ENCODE peak calls at places on chromosomes 11 and 22, in nine cellular contexts. One of them, this sample, is unnamed.

GRCh38 chr11:8913961-8914660 is 3.1 kb downstream of the AKIP1 start:
- DNase-seq in CD8-positive, alpha-beta T cell: peak
- DNase-seq in astrocyte of the cerebellum: no peak
- DNase-seq in coronary artery: no peak
- DNase-seq in stomach: no peak
- DNase-seq in SJSA1: no peak
- DNase-seq in adrenal gland: no peak
- DNase-seq in cardiac muscle cell: peak
- DNase-seq in MM.1S: peak
- DNase-seq in this sample: no peak

GRCh38 chr11:103798456-103798855 is 238.0 kb upstream of the DDI1 start:
- DNase-seq in CD8-positive, alpha-beta T cell: no peak
- DNase-seq in astrocyte of the cerebellum: no peak
- DNase-seq in SJSA1: no peak
- DNase-seq in adrenal gland: no peak
- DNase-seq in cardiac muscle cell: no peak
- DNase-seq in stomach: no peak
- DNase-seq in MM.1S: no peak
- DNase-seq in coronary artery: no peak
- DNase-seq in this sample: no peak

GRCh38 chr11:123122341-123122740 is 60.4 kb upstream of the HSPA8 start:
- DNase-seq in adrenal gland: peak
- DNase-seq in stomach: no peak
- DNase-seq in coronary artery: no peak
- DNase-seq in cardiac muscle cell: peak
- DNase-seq in MM.1S: no peak
- DNase-seq in SJSA1: no peak
- DNase-seq in CD8-positive, alpha-beta T cell: no peak
- DNase-seq in astrocyte of the cerebellum: no peak
- DNase-seq in this sample: peak

GRCh38 chr11:64409707-64410395 is 50.9 kb downstream of the RPS6KA4 start:
- DNase-seq in adrenal gland: no peak
- DNase-seq in astrocyte of the cerebellum: no peak
- DNase-seq in cardiac muscle cell: peak
- DNase-seq in CD8-positive, alpha-beta T cell: no peak
- DNase-seq in coronary artery: no peak
- DNase-seq in MM.1S: no peak
- DNase-seq in stomach: no peak
- DNase-seq in SJSA1: no peak
- DNase-seq in this sample: no peak

GRCh38 chr11:2206291-2206690 is 34.7 kb upstream of the TH start:
- DNase-seq in astrocyte of the cerebellum: no peak
- DNase-seq in CD8-positive, alpha-beta T cell: no peak
- DNase-seq in cardiac muscle cell: no peak
- DNase-seq in MM.1S: no peak
- DNase-seq in adrenal gland: no peak
- DNase-seq in stomach: peak
- DNase-seq in coronary artery: peak
- DNase-seq in SJSA1: peak
- DNase-seq in this sample: no peak

GRCh38 chr11:126133902-126134301 is 71.2 kb upstream of the CDON start:
- DNase-seq in astrocyte of the cerebellum: no peak
- DNase-seq in CD8-positive, alpha-beta T cell: no peak
- DNase-seq in stomach: no peak
- DNase-seq in cardiac muscle cell: no peak
- DNase-seq in MM.1S: no peak
- DNase-seq in coronary artery: no peak
- DNase-seq in SJSA1: no peak
- DNase-seq in adrenal gland: no peak
- DNase-seq in this sample: no peak

GRCh38 chr11:26028294-26028954 is 303.5 kb upstream of the ANO3 start:
- DNase-seq in CD8-positive, alpha-beta T cell: no peak
- DNase-seq in adrenal gland: no peak
- DNase-seq in coronary artery: no peak
- DNase-seq in SJSA1: no peak
- DNase-seq in astrocyte of the cerebellum: no peak
- DNase-seq in cardiac muscle cell: no peak
- DNase-seq in stomach: no peak
- DNase-seq in MM.1S: no peak
- DNase-seq in this sample: no peak

GRCh38 chr11:114132944-114133394 is 73.5 kb downstream of the ZBTB16 start:
- DNase-seq in cardiac muscle cell: peak
- DNase-seq in adrenal gland: peak
- DNase-seq in coronary artery: no peak
- DNase-seq in astrocyte of the cerebellum: peak
- DNase-seq in CD8-positive, alpha-beta T cell: no peak
- DNase-seq in stomach: no peak
- DNase-seq in SJSA1: no peak
- DNase-seq in MM.1S: no peak
- DNase-seq in this sample: peak

GRCh38 chr11:123308077-123308476 is 113.0 kb upstream of the CLMP start:
- DNase-seq in coronary artery: no peak
- DNase-seq in stomach: no peak
- DNase-seq in MM.1S: peak
- DNase-seq in CD8-positive, alpha-beta T cell: no peak
- DNase-seq in adrenal gland: no peak
- DNase-seq in cardiac muscle cell: peak
- DNase-seq in astrocyte of the cerebellum: peak
- DNase-seq in SJSA1: no peak
- DNase-seq in this sample: no peak

GRCh38 chr22:35842954-35843353 is 125.3 kb downstream of the APOL5 start:
- DNase-seq in stomach: no peak
- DNase-seq in astrocyte of the cerebellum: no peak
- DNase-seq in SJSA1: peak
- DNase-seq in cardiac muscle cell: peak
- DNase-seq in MM.1S: peak
- DNase-seq in adrenal gland: peak
- DNase-seq in CD8-positive, alpha-beta T cell: no peak
- DNase-seq in coronary artery: no peak
- DNase-seq in this sample: peak

GRCh38 chr22:45828836-45829235 is 148.1 kb downstream of the WNT7B start:
- DNase-seq in stomach: no peak
- DNase-seq in MM.1S: no peak
- DNase-seq in astrocyte of the cerebellum: no peak
- DNase-seq in CD8-positive, alpha-beta T cell: no peak
- DNase-seq in adrenal gland: no peak
- DNase-seq in SJSA1: no peak
- DNase-seq in coronary artery: no peak
- DNase-seq in cardiac muscle cell: no peak
- DNase-seq in this sample: no peak

GRCh38 chr11:1460396-1460795 is 26.2 kb downstream of the MOB2 start:
- DNase-seq in astrocyte of the cerebellum: no peak
- DNase-seq in MM.1S: no peak
- DNase-seq in adrenal gland: peak
- DNase-seq in coronary artery: peak
- DNase-seq in cardiac muscle cell: peak
- DNase-seq in stomach: peak
- DNase-seq in CD8-positive, alpha-beta T cell: no peak
- DNase-seq in SJSA1: no peak
- DNase-seq in this sample: no peak

GRCh38 chr11:47924184-47924671 is 56.1 kb upstream of the PTPRJ start:
- DNase-seq in cardiac muscle cell: peak
- DNase-seq in CD8-positive, alpha-beta T cell: no peak
- DNase-seq in coronary artery: no peak
- DNase-seq in astrocyte of the cerebellum: no peak
- DNase-seq in stomach: peak
- DNase-seq in adrenal gland: peak
- DNase-seq in SJSA1: peak
- DNase-seq in MM.1S: no peak
- DNase-seq in this sample: peak

GRCh38 chr11:64619196-64619595 is 28.2 kb downstream of the SLC22A12 start:
- DNase-seq in astrocyte of the cerebellum: no peak
- DNase-seq in CD8-positive, alpha-beta T cell: no peak
- DNase-seq in cardiac muscle cell: no peak
- DNase-seq in stomach: no peak
- DNase-seq in SJSA1: no peak
- DNase-seq in MM.1S: no peak
- DNase-seq in coronary artery: no peak
- DNase-seq in adrenal gland: peak
- DNase-seq in this sample: no peak

GRCh38 chr22:26656896-26657851 is at the start of gene MIAT:
- DNase-seq in MM.1S: peak
- DNase-seq in SJSA1: no peak
- DNase-seq in cardiac muscle cell: peak
- DNase-seq in CD8-positive, alpha-beta T cell: peak
- DNase-seq in stomach: peak
- DNase-seq in adrenal gland: no peak
- DNase-seq in coronary artery: no peak
- DNase-seq in astrocyte of the cerebellum: no peak
- DNase-seq in this sample: no peak
- H3K4me3 ChIP-seq in MM.1S: peak
- H3K4me3 ChIP-seq in SJSA1: no peak
- H3K4me3 ChIP-seq in cardiac muscle cell: peak
- H3K4me3 ChIP-seq in CD8-positive, alpha-beta T cell: peak
- H3K4me3 ChIP-seq in stomach: peak
- H3K4me3 ChIP-seq in adrenal gland: no peak
- H3K4me3 ChIP-seq in coronary artery: peak
- H3K4me3 ChIP-seq in astrocyte of the cerebellum: peak
- H3K4me3 ChIP-seq in this sample: no peak

DNA sequence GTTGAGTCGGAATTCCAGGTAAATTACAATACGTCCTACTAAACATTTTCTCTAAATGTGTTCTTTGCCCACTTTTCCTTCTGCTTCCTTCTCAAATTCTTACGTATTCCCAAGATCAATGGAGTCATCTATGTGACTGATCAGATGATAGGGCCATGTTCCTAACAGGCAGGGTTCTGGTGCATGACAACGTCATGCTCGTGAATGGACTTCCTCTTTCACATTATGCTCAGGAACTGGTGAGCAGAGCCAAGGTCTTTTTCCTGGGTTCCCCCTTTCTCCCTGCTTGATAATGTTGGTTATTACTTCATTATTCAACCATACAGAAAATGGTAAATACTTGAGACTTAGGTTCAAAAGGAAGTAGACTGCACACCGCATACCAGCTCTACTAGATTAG is 789.4 kb downstream of the OPCML start:
- DNase-seq in SJSA1: no peak
- DNase-seq in adrenal gland: no peak
- DNase-seq in stomach: no peak
- DNase-seq in CD8-positive, alpha-beta T cell: no peak
- DNase-seq in MM.1S: no peak
- DNase-seq in astrocyte of the cerebellum: no peak
- DNase-seq in coronary artery: no peak
- DNase-seq in cardiac muscle cell: no peak
- DNase-seq in this sample: no peak
- H3K4me3 ChIP-seq in SJSA1: no peak
- H3K4me3 ChIP-seq in adrenal gland: no peak
- H3K4me3 ChIP-seq in stomach: no peak
- H3K4me3 ChIP-seq in CD8-positive, alpha-beta T cell: no peak
- H3K4me3 ChIP-seq in MM.1S: no peak
- H3K4me3 ChIP-seq in astrocyte of the cerebellum: no peak
- H3K4me3 ChIP-seq in coronary artery: no peak
- H3K4me3 ChIP-seq in cardiac muscle cell: no peak
- H3K4me3 ChIP-seq in this sample: no peak

GRCh38 chr22:41397143-41397811 is 15.5 kb downstream of the TEF start:
- DNase-seq in cardiac muscle cell: no peak
- DNase-seq in SJSA1: no peak
- DNase-seq in stomach: no peak
- DNase-seq in adrenal gland: no peak
- DNase-seq in astrocyte of the cerebellum: no peak
- DNase-seq in coronary artery: no peak
- DNase-seq in CD8-positive, alpha-beta T cell: no peak
- DNase-seq in MM.1S: no peak
- DNase-seq in this sample: no peak
- H3K4me3 ChIP-seq in cardiac muscle cell: no peak
- H3K4me3 ChIP-seq in SJSA1: no peak
- H3K4me3 ChIP-seq in stomach: no peak
- H3K4me3 ChIP-seq in adrenal gland: no peak
- H3K4me3 ChIP-seq in astrocyte of the cerebellum: no peak
- H3K4me3 ChIP-seq in coronary artery: no peak
- H3K4me3 ChIP-seq in CD8-positive, alpha-beta T cell: no peak
- H3K4me3 ChIP-seq in MM.1S: no peak
- H3K4me3 ChIP-seq in this sample: no peak

GRCh38 chr11:68687986-68688385 is 3.6 kb downstream of the GAL start:
- DNase-seq in stomach: no peak
- DNase-seq in astrocyte of the cerebellum: no peak
- DNase-seq in cardiac muscle cell: no peak
- DNase-seq in adrenal gland: no peak
- DNase-seq in coronary artery: no peak
- DNase-seq in CD8-positive, alpha-beta T cell: no peak
- DNase-seq in SJSA1: peak
- DNase-seq in MM.1S: no peak
- DNase-seq in this sample: no peak

GRCh38 chr11:68688881-68689280 is 4.5 kb downstream of the GAL start:
- DNase-seq in MM.1S: no peak
- DNase-seq in stomach: no peak
- DNase-seq in adrenal gland: no peak
- DNase-seq in astrocyte of the cerebellum: no peak
- DNase-seq in cardiac muscle cell: no peak
- DNase-seq in SJSA1: no peak
- DNase-seq in CD8-positive, alpha-beta T cell: no peak
- DNase-seq in coronary artery: no peak
- DNase-seq in this sample: no peak

GRCh38 chr11:68691402-68691784 is 7.0 kb downstream of the GAL start:
- DNase-seq in CD8-positive, alpha-beta T cell: no peak
- DNase-seq in adrenal gland: no peak
- DNase-seq in SJSA1: no peak
- DNase-seq in cardiac muscle cell: no peak
- DNase-seq in coronary artery: no peak
- DNase-seq in MM.1S: no peak
- DNase-seq in stomach: no peak
- DNase-seq in astrocyte of the cerebellum: no peak
- DNase-seq in this sample: no peak

GRCh38 chr11:68690671-68691401 is 6.5 kb downstream of the GAL start:
- DNase-seq in coronary artery: no peak
- DNase-seq in stomach: no peak
- DNase-seq in adrenal gland: no peak
- DNase-seq in cardiac muscle cell: no peak
- DNase-seq in CD8-positive, alpha-beta T cell: peak
- DNase-seq in MM.1S: no peak
- DNase-seq in SJSA1: no peak
- DNase-seq in astrocyte of the cerebellum: no peak
- DNase-seq in this sample: no peak

DNA sequence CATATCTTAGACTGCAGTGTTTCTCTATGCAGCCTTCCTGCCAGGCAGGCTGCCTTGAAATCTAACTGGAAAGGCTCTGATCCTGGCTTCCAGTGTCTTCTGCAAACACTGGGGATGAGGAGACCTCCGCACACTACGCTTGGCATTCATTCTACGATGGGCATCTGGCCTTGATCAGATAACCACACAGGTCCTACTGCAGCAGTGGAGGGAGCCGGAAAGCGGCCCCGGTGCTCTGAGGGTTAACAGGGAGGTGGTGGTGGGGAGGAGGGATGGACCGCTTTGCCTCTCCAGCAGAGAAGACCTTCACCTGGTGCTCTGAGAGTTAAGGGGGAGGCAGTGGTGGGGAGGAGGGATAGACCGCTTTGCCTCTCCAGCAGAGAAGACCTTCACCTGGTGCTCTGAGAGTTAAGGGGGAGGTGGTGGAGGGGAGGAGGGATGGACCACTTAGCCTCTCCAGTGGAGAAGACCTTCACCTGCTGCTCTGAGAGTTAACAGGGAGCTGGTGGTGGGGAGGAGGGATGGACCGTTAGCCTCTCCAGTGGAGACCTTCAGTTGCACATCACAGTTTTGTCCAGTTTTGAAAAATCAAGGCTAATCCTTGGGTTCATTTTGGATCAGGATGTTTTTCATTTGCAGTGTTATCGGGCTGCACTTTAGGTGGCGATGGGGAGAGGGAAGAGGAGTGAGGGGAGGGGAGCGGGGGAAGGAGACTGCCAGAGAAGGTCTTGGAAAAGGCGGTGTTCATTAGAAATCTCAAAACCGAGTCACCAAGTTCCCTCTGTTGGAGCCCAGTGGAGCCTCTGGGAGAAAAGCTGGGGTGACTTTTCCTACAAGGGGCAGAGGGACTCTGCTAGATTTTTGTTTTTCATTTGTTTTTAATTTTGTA is 5.6 kb downstream of the GAL start:
- DNase-seq in astrocyte of the cerebellum: no peak
- DNase-seq in CD8-positive, alpha-beta T cell: no peak
- DNase-seq in adrenal gland: no peak
- DNase-seq in coronary artery: no peak
- DNase-seq in MM.1S: no peak
- DNase-seq in SJSA1: peak
- DNase-seq in stomach: no peak
- DNase-seq in cardiac muscle cell: no peak
- DNase-seq in this sample: no peak
- H3K4me3 ChIP-seq in astrocyte of the cerebellum: no peak
- H3K4me3 ChIP-seq in CD8-positive, alpha-beta T cell: peak
- H3K4me3 ChIP-seq in adrenal gland: no peak
- H3K4me3 ChIP-seq in coronary artery: no peak
- H3K4me3 ChIP-seq in MM.1S: no peak
- H3K4me3 ChIP-seq in SJSA1: no peak
- H3K4me3 ChIP-seq in stomach: no peak
- H3K4me3 ChIP-seq in cardiac muscle cell: no peak
- H3K4me3 ChIP-seq in this sample: no peak

This sample was measured in MG63.